ENCODE peak calls at places on chromosomes 4 and X, in nine cellular contexts. One of them, this sample, is unnamed. For H3K4me1, the result is how much of the 10 kb centered on the place peaks cover.

GRCh38 chr4:151917145-151917775 is 156.5 kb upstream of the GATB start:
- DNase-seq in A549: no peak
- DNase-seq in adrenal gland: no peak
- DNase-seq in upper lobe of left lung: no peak
- DNase-seq in uterus: no peak
- DNase-seq in tibial nerve: no peak
- DNase-seq in stomach: no peak
- DNase-seq in heart left ventricle: no peak
- DNase-seq in IMR-90: no peak
- DNase-seq in this sample: no peak

GRCh38 chr4:44145868-44146267 is 302.7 kb downstream of the KCTD8 start:
- DNase-seq in A549: no peak
- DNase-seq in adrenal gland: no peak
- DNase-seq in upper lobe of left lung: no peak
- DNase-seq in uterus: no peak
- DNase-seq in tibial nerve: no peak
- DNase-seq in stomach: no peak
- DNase-seq in heart left ventricle: no peak
- DNase-seq in IMR-90: peak
- DNase-seq in this sample: no peak

GRCh38 chr4:168667397-168667796 is 170.5 kb downstream of the PALLD start:
- DNase-seq in A549: no peak
- DNase-seq in adrenal gland: no peak
- DNase-seq in upper lobe of left lung: no peak
- DNase-seq in uterus: no peak
- DNase-seq in tibial nerve: no peak
- DNase-seq in stomach: no peak
- DNase-seq in heart left ventricle: no peak
- DNase-seq in IMR-90: no peak
- DNase-seq in this sample: no peak

GRCh38 chrX:97563531-97564133 is 679.9 kb downstream of the RPA4 start:
- DNase-seq in A549: no peak
- DNase-seq in adrenal gland: peak
- DNase-seq in upper lobe of left lung: no peak
- DNase-seq in uterus: peak
- DNase-seq in tibial nerve: peak
- DNase-seq in stomach: peak
- DNase-seq in heart left ventricle: peak
- DNase-seq in IMR-90: peak
- DNase-seq in this sample: peak

GRCh38 chrX:39397561-39398200 is 596.4 kb downstream of the MID1IP1 start:
- DNase-seq in A549: no peak
- DNase-seq in adrenal gland: no peak
- DNase-seq in upper lobe of left lung: peak
- DNase-seq in uterus: no peak
- DNase-seq in tibial nerve: no peak
- DNase-seq in stomach: no peak
- DNase-seq in heart left ventricle: no peak
- DNase-seq in IMR-90: no peak
- DNase-seq in this sample: no peak

GRCh38 chr4:80192937-80193336 is 4.4 kb upstream of the PRDM8 start:
- DNase-seq in A549: no peak
- DNase-seq in adrenal gland: no peak
- DNase-seq in upper lobe of left lung: no peak
- DNase-seq in uterus: no peak
- DNase-seq in tibial nerve: no peak
- DNase-seq in stomach: no peak
- DNase-seq in heart left ventricle: no peak
- DNase-seq in IMR-90: peak
- DNase-seq in this sample: no peak

GRCh38 chrX:45070116-45071007 is 130.3 kb downstream of the DIPK2B start:
- DNase-seq in A549: peak
- DNase-seq in adrenal gland: no peak
- DNase-seq in upper lobe of left lung: no peak
- DNase-seq in uterus: no peak
- DNase-seq in tibial nerve: peak
- DNase-seq in stomach: no peak
- DNase-seq in heart left ventricle: no peak
- DNase-seq in IMR-90: peak
- DNase-seq in this sample: no peak

GRCh38 chr4:20432098-20432497 is 180.4 kb downstream of the SLIT2 start:
- DNase-seq in A549: no peak
- DNase-seq in adrenal gland: no peak
- DNase-seq in upper lobe of left lung: no peak
- DNase-seq in uterus: no peak
- DNase-seq in tibial nerve: no peak
- DNase-seq in stomach: no peak
- DNase-seq in heart left ventricle: no peak
- DNase-seq in IMR-90: no peak
- DNase-seq in this sample: no peak

GRCh38 chrX:38225093-38225492 is 4.4 kb upstream of the SRPX start:
- DNase-seq in A549: peak
- DNase-seq in adrenal gland: no peak
- DNase-seq in upper lobe of left lung: no peak
- DNase-seq in uterus: no peak
- DNase-seq in tibial nerve: no peak
- DNase-seq in stomach: no peak
- DNase-seq in heart left ventricle: no peak
- DNase-seq in IMR-90: peak
- DNase-seq in this sample: no peak

GRCh38 chr4:122898370-122899150 is 23.8 kb downstream of the NUDT6 start:
- DNase-seq in A549: peak
- DNase-seq in adrenal gland: peak
- DNase-seq in upper lobe of left lung: no peak
- DNase-seq in uterus: no peak
- DNase-seq in tibial nerve: peak
- DNase-seq in stomach: no peak
- DNase-seq in heart left ventricle: no peak
- DNase-seq in IMR-90: peak
- DNase-seq in this sample: no peak

GRCh38 chr4:16293205-16293860 is 67.1 kb upstream of the TAPT1 start:
- DNase-seq in A549: no peak
- DNase-seq in adrenal gland: no peak
- DNase-seq in upper lobe of left lung: no peak
- DNase-seq in uterus: no peak
- DNase-seq in tibial nerve: no peak
- DNase-seq in stomach: no peak
- DNase-seq in heart left ventricle: no peak
- DNase-seq in IMR-90: no peak
- DNase-seq in this sample: no peak

GRCh38 chr4:138561276-138561880 is 319.2 kb upstream of the SLC7A11 start:
- DNase-seq in A549: no peak
- DNase-seq in adrenal gland: no peak
- DNase-seq in upper lobe of left lung: peak
- DNase-seq in uterus: no peak
- DNase-seq in tibial nerve: no peak
- DNase-seq in stomach: no peak
- DNase-seq in heart left ventricle: no peak
- DNase-seq in IMR-90: no peak
- DNase-seq in this sample: no peak

GRCh38 chr4:150482581-150482980 is 99.4 kb upstream of the MAB21L2 start:
- DNase-seq in A549: no peak
- DNase-seq in adrenal gland: no peak
- DNase-seq in upper lobe of left lung: no peak
- DNase-seq in uterus: no peak
- DNase-seq in tibial nerve: no peak
- DNase-seq in stomach: no peak
- DNase-seq in heart left ventricle: no peak
- DNase-seq in IMR-90: no peak
- DNase-seq in this sample: no peak

GRCh38 chr4:175767130-175767529 is 44.9 kb downstream of the GPM6A start:
- DNase-seq in A549: no peak
- DNase-seq in adrenal gland: no peak
- DNase-seq in upper lobe of left lung: no peak
- DNase-seq in uterus: no peak
- DNase-seq in tibial nerve: no peak
- DNase-seq in stomach: no peak
- DNase-seq in heart left ventricle: no peak
- DNase-seq in IMR-90: no peak
- DNase-seq in this sample: no peak

GRCh38 chr4:23504094-23504493 is 385.8 kb downstream of the PPARGC1A start:
- DNase-seq in A549: no peak
- DNase-seq in adrenal gland: no peak
- DNase-seq in upper lobe of left lung: no peak
- DNase-seq in uterus: no peak
- DNase-seq in tibial nerve: no peak
- DNase-seq in stomach: no peak
- DNase-seq in heart left ventricle: no peak
- DNase-seq in IMR-90: no peak
- DNase-seq in this sample: no peak

GRCh38 chrX:104310084-104310483 is 55.4 kb upstream of the ESX1 start:
- DNase-seq in A549: peak
- DNase-seq in adrenal gland: no peak
- DNase-seq in upper lobe of left lung: no peak
- DNase-seq in uterus: no peak
- DNase-seq in tibial nerve: no peak
- DNase-seq in stomach: no peak
- DNase-seq in heart left ventricle: no peak
- DNase-seq in IMR-90: peak
- DNase-seq in this sample: no peak

GRCh38 chr4:176791591-176792347 is 953 bp downstream of the VEGFC start:
- DNase-seq in A549: peak
- DNase-seq in adrenal gland: peak
- DNase-seq in upper lobe of left lung: peak
- DNase-seq in uterus: peak
- DNase-seq in tibial nerve: no peak
- DNase-seq in stomach: peak
- DNase-seq in heart left ventricle: peak
- DNase-seq in IMR-90: peak
- DNase-seq in this sample: peak

GRCh38 chr4:182843813-182844325 is 73.3 kb downstream of the DCTD start:
- DNase-seq in A549: no peak
- DNase-seq in adrenal gland: no peak
- DNase-seq in upper lobe of left lung: no peak
- DNase-seq in uterus: no peak
- DNase-seq in tibial nerve: no peak
- DNase-seq in stomach: no peak
- DNase-seq in heart left ventricle: no peak
- DNase-seq in IMR-90: no peak
- DNase-seq in this sample: no peak

GRCh38 chr4:173275150-173275549 is 59.0 kb downstream of the HMGB2 start:
- DNase-seq in A549: no peak
- DNase-seq in adrenal gland: no peak
- DNase-seq in upper lobe of left lung: no peak
- DNase-seq in uterus: no peak
- DNase-seq in tibial nerve: no peak
- DNase-seq in stomach: no peak
- DNase-seq in heart left ventricle: no peak
- DNase-seq in IMR-90: no peak
- DNase-seq in this sample: no peak

GRCh38 chr4:173284463-173284862 is 49.7 kb downstream of the HMGB2 start:
- DNase-seq in A549: no peak
- DNase-seq in adrenal gland: no peak
- DNase-seq in upper lobe of left lung: no peak
- DNase-seq in uterus: no peak
- DNase-seq in tibial nerve: no peak
- DNase-seq in stomach: no peak
- DNase-seq in heart left ventricle: no peak
- DNase-seq in IMR-90: no peak
- DNase-seq in this sample: no peak

GRCh38 chr4:173281420-173282333 is 52.5 kb downstream of the HMGB2 start:
- DNase-seq in A549: no peak
- DNase-seq in adrenal gland: no peak
- DNase-seq in upper lobe of left lung: no peak
- DNase-seq in uterus: no peak
- DNase-seq in tibial nerve: no peak
- DNase-seq in stomach: no peak
- DNase-seq in heart left ventricle: no peak
- DNase-seq in IMR-90: no peak
- DNase-seq in this sample: no peak

GRCh38 chr4:173277340-173277739 is 56.8 kb downstream of the HMGB2 start:
- DNase-seq in A549: no peak
- DNase-seq in adrenal gland: no peak
- DNase-seq in upper lobe of left lung: no peak
- DNase-seq in uterus: no peak
- DNase-seq in tibial nerve: no peak
- DNase-seq in stomach: no peak
- DNase-seq in heart left ventricle: no peak
- DNase-seq in IMR-90: no peak
- DNase-seq in this sample: no peak

GRCh38 chr4:173281001-173281400 is 53.2 kb downstream of the HMGB2 start:
- DNase-seq in A549: no peak
- DNase-seq in adrenal gland: no peak
- DNase-seq in upper lobe of left lung: no peak
- DNase-seq in uterus: no peak
- DNase-seq in tibial nerve: no peak
- DNase-seq in stomach: no peak
- DNase-seq in heart left ventricle: no peak
- DNase-seq in IMR-90: no peak
- DNase-seq in this sample: no peak
- TF ChIP-seq CTCF in A549: no peak
- TF ChIP-seq CTCF in adrenal gland: no peak
- TF ChIP-seq CTCF in upper lobe of left lung: no peak
- TF ChIP-seq CTCF in uterus: no peak
- TF ChIP-seq CTCF in tibial nerve: no peak
- TF ChIP-seq CTCF in stomach: no peak
- TF ChIP-seq CTCF in heart left ventricle: no peak
- TF ChIP-seq CTCF in IMR-90: no peak
- TF ChIP-seq CTCF in this sample: no peak

DNA sequence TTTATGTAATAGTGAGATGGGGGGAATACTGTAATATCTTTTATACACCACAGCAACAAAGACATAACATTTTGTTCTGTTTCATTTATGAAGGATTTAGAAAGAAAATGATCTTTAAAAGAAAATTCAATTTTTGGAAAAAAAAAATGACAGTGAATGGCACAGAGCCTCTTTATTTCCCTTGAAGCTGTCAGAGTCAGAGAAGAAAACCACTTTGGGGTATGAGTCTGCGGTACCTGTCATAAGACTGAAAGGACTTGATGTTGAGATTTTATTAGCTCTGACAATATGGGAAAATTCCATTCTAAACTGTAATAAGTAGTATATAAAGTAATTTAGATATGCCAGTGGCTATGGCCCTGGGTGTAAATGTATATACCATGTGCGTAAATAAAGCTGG is 134.8 kb downstream of the GALNTL6 start:
- DNase-seq in A549: no peak
- DNase-seq in adrenal gland: no peak
- DNase-seq in upper lobe of left lung: no peak
- DNase-seq in uterus: no peak
- DNase-seq in tibial nerve: no peak
- DNase-seq in stomach: no peak
- DNase-seq in heart left ventricle: no peak
- DNase-seq in IMR-90: no peak
- DNase-seq in this sample: no peak
- H3K4me1 ChIP-seq in A549: under half
- H3K4me1 ChIP-seq in adrenal gland: under half
- H3K4me1 ChIP-seq in upper lobe of left lung: under half
- H3K4me1 ChIP-seq in uterus: under half
- H3K4me1 ChIP-seq in tibial nerve: under half
- H3K4me1 ChIP-seq in stomach: under half
- H3K4me1 ChIP-seq in heart left ventricle: under half
- H3K4me1 ChIP-seq in IMR-90: under half
- H3K4me1 ChIP-seq in this sample: under half

GRCh38 chr4:48779998-48780866 is at the start of gene FRYL:
- DNase-seq in A549: peak
- DNase-seq in adrenal gland: peak
- DNase-seq in upper lobe of left lung: peak
- DNase-seq in uterus: peak
- DNase-seq in tibial nerve: peak
- DNase-seq in stomach: peak
- DNase-seq in heart left ventricle: peak
- DNase-seq in IMR-90: peak
- DNase-seq in this sample: peak
- TF ChIP-seq POLR2A in A549: peak
- TF ChIP-seq POLR2A in adrenal gland: peak
- TF ChIP-seq POLR2A in upper lobe of left lung: no peak
- TF ChIP-seq POLR2A in uterus: peak
- TF ChIP-seq POLR2A in tibial nerve: peak
- TF ChIP-seq POLR2A in stomach: no peak
- TF ChIP-seq POLR2A in heart left ventricle: peak
- TF ChIP-seq POLR2A in IMR-90: peak
- TF ChIP-seq POLR2A in this sample: peak

GRCh38 chrX:9526965-9527364 is 62.1 kb downstream of the TBL1X start:
- DNase-seq in A549: no peak
- DNase-seq in adrenal gland: no peak
- DNase-seq in upper lobe of left lung: no peak
- DNase-seq in uterus: no peak
- DNase-seq in tibial nerve: no peak
- DNase-seq in stomach: no peak
- DNase-seq in heart left ventricle: no peak
- DNase-seq in IMR-90: no peak
- DNase-seq in this sample: no peak
- TF ChIP-seq CTCF in A549: no peak
- TF ChIP-seq CTCF in adrenal gland: no peak
- TF ChIP-seq CTCF in upper lobe of left lung: no peak
- TF ChIP-seq CTCF in uterus: no peak
- TF ChIP-seq CTCF in tibial nerve: no peak
- TF ChIP-seq CTCF in stomach: no peak
- TF ChIP-seq CTCF in heart left ventricle: no peak
- TF ChIP-seq CTCF in IMR-90: no peak
- TF ChIP-seq CTCF in this sample: no peak